ENCODE peak calls at places on chromosomes 7 and 10, in nine cellular contexts. Y is anterior cingulate cortex; F is CD8-positive, alpha-beta T cell; Z is activated CD4-positive, CD25-positive, alpha-beta regulatory T cell treated with anti-CD3 and anti-CD28 coated beads, Interleukin-2, amount 50 U/mL, for 72 hours; J is MV-4-11; V is stimulated activated CD4-positive, alpha-beta T cell treated with anti-CD3 and anti-CD28 coated beads, Interleukin-1b, Interleukin-23, amount 100 ng/mL, for 1 hour; Q is K562; S is GM18507; M is activated T-cell treated with anti-CD3 and anti-CD28 coated beads for 1 hour. B is an unnamed sample.

GRCh38 chr7:101832205-101832631 is 14.8 kb downstream of the CUX1 start:
- DNase-seq in Z (no peak), S (no peak), F (no peak), Q (no peak), J (no peak), M (no peak), Y (no peak), V (no peak), B (no peak)

GRCh38 chr7:76397409-76398183 is 11.9 kb downstream of the SSC4D start:
- DNase-seq in Q (peak), Y (peak), J (peak), V (peak), Z (peak), S (peak), M (peak), F (peak), B (peak)

GRCh38 chr7:115533785-115534184 is 496.8 kb downstream of the TFEC start:
- DNase-seq in V (no peak), S (no peak), Y (no peak), J (no peak), Q (no peak), Z (no peak), F (no peak), M (no peak), B (no peak)

GRCh38 chr10:57579926-57580325 is 687.8 kb downstream of the IPMK start:
- DNase-seq in V (no peak), Z (no peak), Y (no peak), J (peak), M (no peak), F (no peak), Q (no peak), S (no peak), B (peak)

GRCh38 chr7:100894860-100895700 is 608 bp downstream of the ACHE start:
- DNase-seq in S (no peak), Z (peak), M (peak), J (no peak), F (peak), Y (no peak), Q (peak), V (peak), B (peak)

GRCh38 chr7:22885824-22886255 is 63.2 kb upstream of the TOMM7 start:
- DNase-seq in F (peak), Q (no peak), V (no peak), Z (peak), M (peak), S (peak), J (peak), Y (no peak), B (no peak)

GRCh38 chr10:76902949-76903348 is 734.7 kb downstream of the KCNMA1 start:
- DNase-seq in Y (no peak), Q (no peak), S (no peak), J (peak), Z (no peak), M (no peak), F (no peak), V (no peak), B (no peak)

GRCh38 chr10:96468845-96469244 is 44.9 kb downstream of the TLL2 start:
- DNase-seq in V (no peak), Y (no peak), J (no peak), F (no peak), S (no peak), Z (no peak), Q (no peak), M (no peak), B (no peak)

GRCh38 chr7:45718464-45719330 is 144.5 kb downstream of the ADCY1 start:
- DNase-seq in M (no peak), F (no peak), J (peak), S (no peak), V (no peak), Z (no peak), Q (no peak), Y (no peak), B (no peak)

GRCh38 chr7:102412548-102412947 is 16.4 kb downstream of the PRKRIP1 start:
- DNase-seq in J (peak), F (peak), Q (peak), Z (no peak), V (no peak), M (peak), Y (peak), S (no peak), B (peak)

GRCh38 chr10:111560042-111560441 is 483.2 kb downstream of the ADRA2A start:
- DNase-seq in Q (no peak), S (no peak), F (no peak), J (no peak), M (no peak), Z (no peak), V (no peak), Y (no peak), B (no peak)

GRCh38 chr10:67110286-67110685 is 184.4 kb downstream of the LRRTM3 start:
- DNase-seq in M (no peak), Q (no peak), J (no peak), V (no peak), S (no peak), Z (no peak), Y (no peak), F (no peak), B (no peak)

GRCh38 chr10:30055094-30055701 is 4.2 kb downstream of the JCAD start:
- DNase-seq in M (no peak), Y (no peak), V (no peak), F (no peak), S (no peak), Z (no peak), Q (no peak), J (no peak), B (no peak)

GRCh38 chr10:72612203-72612826 is 13.6 kb downstream of the MICU1 start:
- DNase-seq in Y (no peak), Q (no peak), M (no peak), Z (no peak), J (no peak), S (no peak), V (no peak), F (no peak), B (no peak)

GRCh38 chr10:13095094-13095493 is 4.9 kb upstream of the OPTN start:
- DNase-seq in Z (no peak), Q (no peak), S (no peak), V (no peak), J (no peak), F (no peak), M (no peak), Y (no peak), B (no peak)

GRCh38 chr10:112490543-112490942 is 43.5 kb downstream of the VTI1A start:
- DNase-seq in S (no peak), J (no peak), F (no peak), Q (no peak), V (no peak), M (no peak), Z (no peak), Y (no peak), B (no peak)

GRCh38 chr10:103458720-103459119 is at the start of gene CALHM1:
- DNase-seq in J (no peak), V (no peak), Z (no peak), Y (no peak), S (no peak), M (no peak), Q (peak), F (no peak), B (no peak)

GRCh38 chr7:129843365-129843898 is 109.3 kb downstream of the UBE2H start:
- DNase-seq in Z (no peak), F (no peak), J (no peak), S (no peak), V (no peak), Q (no peak), M (no peak), Y (no peak), B (no peak)

GRCh38 chr10:124029559-124029958 is 63.8 kb downstream of the CHST15 start:
- DNase-seq in F (no peak), S (no peak), M (no peak), Q (no peak), J (no peak), Z (no peak), V (no peak), Y (no peak), B (no peak)

GRCh38 chr10:93346712-93347111 is 135.4 kb downstream of the MYOF start:
- DNase-seq in J (peak), Y (no peak), F (no peak), Q (no peak), M (no peak), Z (no peak), S (no peak), V (no peak), B (no peak)

GRCh38 chr7:45923290-45923689 is 2.2 kb upstream of the IGFBP3 start:
- DNase-seq in Q (peak), F (peak), Y (peak), M (peak), S (peak), V (no peak), J (peak), Z (peak), B (peak)

GRCh38 chr10:44478040-44478439 is 93.1 kb upstream of the CXCL12 start:
- DNase-seq in V (no peak), Z (no peak), J (no peak), S (no peak), M (no peak), F (no peak), Y (no peak), Q (no peak), B (no peak)

GRCh38 chr10:44920252-44920651 is 9.1 kb downstream of the TMEM72 start:
- DNase-seq in S (no peak), J (no peak), M (no peak), Y (no peak), F (no peak), Z (no peak), Q (no peak), V (no peak), B (no peak)

GRCh38 chr10:78768882-78769281 is 299.9 kb upstream of the ZMIZ1 start:
- DNase-seq in F (no peak), J (peak), S (no peak), Y (no peak), V (no peak), M (no peak), Z (no peak), Q (no peak), B (no peak)

GRCh38 chr10:15504101-15504840 is 133.2 kb upstream of the FAM171A1 start:
- DNase-seq in Y (no peak), M (no peak), F (no peak), Z (no peak), J (peak), V (no peak), Q (no peak), S (no peak), B (no peak)

GRCh38 chr7:16648551-16648950 is 2.6 kb downstream of the BZW2 start:
- DNase-seq in Q (no peak), F (no peak), Z (no peak), S (no peak), M (no peak), Y (no peak), J (no peak), V (no peak), B (no peak)

GRCh38 chr7:136687693-136688322 is 180.6 kb upstream of the CHRM2 start:
- DNase-seq in F (no peak), Z (no peak), J (peak), Q (peak), V (no peak), S (no peak), Y (no peak), M (no peak), B (no peak)

GRCh38 chr10:33240931-33241330 is 93.5 kb downstream of the NRP1 start:
- DNase-seq in Z (no peak), F (no peak), Y (no peak), Q (no peak), S (no peak), J (peak), M (no peak), V (no peak), B (no peak)

GRCh38 chr7:76294344-76295024 is 8.0 kb upstream of the HSPB1 start:
- DNase-seq in Q (peak), S (no peak), M (no peak), F (no peak), J (peak), Z (no peak), V (no peak), Y (peak), B (peak)

GRCh38 chr10:3887885-3888476 is 103.0 kb upstream of the KLF6 start:
- DNase-seq in Q (no peak), Y (no peak), S (no peak), Z (no peak), J (peak), F (peak), V (no peak), M (peak), B (no peak)

GRCh38 chr7:96499532-96499931 is 177.6 kb upstream of the SLC25A13 start:
- DNase-seq in F (no peak), Y (no peak), Z (no peak), V (no peak), J (no peak), S (no peak), Q (no peak), M (no peak), B (no peak)

B was measured in midbrain.